ENCODE peak calls at places on chromosomes 11 and 22, in four cellular contexts. One of them, this sample, is unnamed.
A peak's percentile ranks its signal among the peaks of the same experiment; 100 is the strongest.

GRCh38 chr11:60370811-60371297 is 7.5 kb upstream of the MS4A7 start:
- DNase-seq in HTR-8/SVneo: no peak
- DNase-seq in omental fat pad: no peak
- DNase-seq in PC-3: peak; percentile 95
- DNase-seq in this sample: peak; percentile 49

GRCh38 chr22:39482768-39483167 is 19.3 kb upstream of the MIEF1 start:
- DNase-seq in PC-3: no peak
- DNase-seq in omental fat pad: no peak
- DNase-seq in HTR-8/SVneo: no peak
- DNase-seq in this sample: no peak

GRCh38 chr11:2445948-2446551 is 1.2 kb downstream of the KCNQ1 start:
- DNase-seq in HTR-8/SVneo: no peak
- DNase-seq in PC-3: no peak
- DNase-seq in omental fat pad: no peak
- DNase-seq in this sample: no peak

GRCh38 chr11:78961938-78962701 is 387.5 kb upstream of the NARS2 start:
- DNase-seq in omental fat pad: no peak
- DNase-seq in HTR-8/SVneo: no peak
- DNase-seq in PC-3: peak; percentile 74
- DNase-seq in this sample: no peak

GRCh38 chr11:59208956-59209355 is 3.8 kb downstream of the MPEG1 start:
- DNase-seq in PC-3: no peak
- DNase-seq in omental fat pad: no peak
- DNase-seq in HTR-8/SVneo: no peak
- DNase-seq in this sample: no peak

GRCh38 chr11:86091566-86091965 is 22.7 kb upstream of the PICALM start:
- DNase-seq in omental fat pad: no peak
- DNase-seq in PC-3: no peak
- DNase-seq in HTR-8/SVneo: no peak
- DNase-seq in this sample: no peak

GRCh38 chr11:13666708-13667107 is 1.8 kb upstream of the FAR1 start:
- DNase-seq in PC-3: no peak
- DNase-seq in omental fat pad: no peak
- DNase-seq in HTR-8/SVneo: no peak
- DNase-seq in this sample: no peak

GRCh38 chr11:117459979-117460300 is 132.3 kb downstream of the CEP164 start:
- DNase-seq in HTR-8/SVneo: no peak
- DNase-seq in omental fat pad: no peak
- DNase-seq in PC-3: no peak
- DNase-seq in this sample: no peak

GRCh38 chr22:24115247-24116207 is 65.8 kb upstream of the SUSD2 start:
- DNase-seq in HTR-8/SVneo: no peak
- DNase-seq in omental fat pad: no peak
- DNase-seq in PC-3: no peak
- DNase-seq in this sample: no peak

This sample was measured in MCF 10A.